ENCODE peak calls at places on chromosomes 7 and 10, in seven cellular contexts. T is fibroblast of pulmonary artery, I is fibroblast of the aortic adventitia, R is psoas muscle, G is kidney, S is AG04450, M is stomach. J is an unnamed sample.

GRCh38 chr7:132846086-132846485 is 235.8 kb downstream of the CHCHD3 start:
- DNase-seq in T (no peak), I (no peak), R (no peak), G (no peak), S (no peak), M (no peak), J (no peak)

GRCh38 chr10:97940534-97940933 is 89.9 kb downstream of the CRTAC1 start:
- DNase-seq in T (no peak), I (no peak), R (no peak), G (no peak), S (no peak), M (no peak), J (no peak)

GRCh38 chr10:62919776-62920175 is 103.6 kb upstream of the EGR2 start:
- DNase-seq in T (peak), I (peak), R (no peak), G (no peak), S (no peak), M (no peak), J (no peak)

GRCh38 chr7:7979556-7979955 is 11.0 kb downstream of the GLCCI1 start:
- DNase-seq in T (no peak), I (no peak), R (no peak), G (no peak), S (no peak), M (no peak), J (no peak)

GRCh38 chr7:91883676-91884362 is 3.3 kb upstream of the MTERF1 start:
- DNase-seq in T (no peak), I (peak), R (no peak), G (no peak), S (no peak), M (no peak), J (no peak)

GRCh38 chr10:130492266-130492934 is 356.2 kb downstream of the GLRX3 start:
- DNase-seq in T (no peak), I (no peak), R (no peak), G (no peak), S (no peak), M (no peak), J (no peak)

GRCh38 chr7:120190566-120190965 is 82.4 kb upstream of the KCND2 start:
- DNase-seq in T (no peak), I (no peak), R (no peak), G (no peak), S (no peak), M (no peak), J (no peak)

GRCh38 chr7:116528008-116528789 is 3.4 kb downstream of the CAV1 start:
- DNase-seq in T (peak), I (peak), R (peak), G (no peak), S (peak), M (no peak), J (peak)

GRCh38 chr7:111835066-111835465 is 272.8 kb upstream of the IMMP2L start:
- DNase-seq in T (peak), I (peak), R (no peak), G (no peak), S (peak), M (no peak), J (peak)

GRCh38 chr10:95266674-95267095 is 24.1 kb downstream of the PDLIM1 start:
- DNase-seq in T (peak), I (peak), R (no peak), G (no peak), S (no peak), M (no peak), J (peak)

GRCh38 chr7:30285531-30286284 is 1.3 kb downstream of the ZNRF2 start:
- DNase-seq in T (peak), I (peak), R (peak), G (peak), S (no peak), M (peak), J (peak)

GRCh38 chr10:63430091-63430998 is 35.4 kb downstream of the JMJD1C start:
- DNase-seq in T (peak), I (peak), R (no peak), G (no peak), S (no peak), M (no peak), J (peak)

GRCh38 chr7:110940756-110941155 is 150.2 kb upstream of the LRRN3 start:
- DNase-seq in T (no peak), I (no peak), R (no peak), G (no peak), S (no peak), M (no peak), J (no peak)

GRCh38 chr7:30390872-30391646 is 87.5 kb downstream of the NOD1 start:
- DNase-seq in T (no peak), I (no peak), R (no peak), G (no peak), S (no peak), M (no peak), J (no peak)

GRCh38 chr7:133428876-133429275 is 176.0 kb downstream of the EXOC4 start:
- DNase-seq in T (no peak), I (no peak), R (no peak), G (no peak), S (no peak), M (no peak), J (no peak)

GRCh38 chr10:61621538-61622150 is 41.1 kb upstream of the CABCOCO1 start:
- DNase-seq in T (peak), I (no peak), R (no peak), G (no peak), S (no peak), M (no peak), J (no peak)

GRCh38 chr10:128337860-128338378 is 211.7 kb upstream of the MKI67 start:
- DNase-seq in T (no peak), I (no peak), R (peak), G (no peak), S (no peak), M (no peak), J (no peak)

GRCh38 chr7:20393021-20394015 is 62.6 kb downstream of the ITGB8 start:
- DNase-seq in T (no peak), I (no peak), R (no peak), G (no peak), S (no peak), M (no peak), J (no peak)

GRCh38 chr7:69790915-69791473 is 192.7 kb downstream of the AUTS2 start:
- DNase-seq in T (no peak), I (no peak), R (no peak), G (no peak), S (no peak), M (no peak), J (no peak)

GRCh38 chr10:17765602-17766001 is 13.6 kb downstream of the TMEM236 start:
- DNase-seq in T (no peak), I (no peak), R (no peak), G (no peak), S (no peak), M (no peak), J (no peak)

GRCh38 chr7:130008941-130009847 is 42.0 kb downstream of the ZC3HC1 start:
- DNase-seq in T (peak), I (peak), R (peak), G (peak), S (no peak), M (peak), J (peak)

GRCh38 chr7:32846630-32847225 is 44.8 kb downstream of the KBTBD2 start:
- DNase-seq in T (peak), I (peak), R (peak), G (peak), S (peak), M (peak), J (peak)

GRCh38 chr7:27177795-27178320 is 3.7 kb upstream of the HOXA10 start:
- DNase-seq in T (no peak), I (no peak), R (no peak), G (no peak), S (no peak), M (no peak), J (no peak)

GRCh38 chr7:43058271-43059066 is 54.0 kb upstream of the HECW1 start:
- DNase-seq in T (no peak), I (no peak), R (no peak), G (no peak), S (no peak), M (no peak), J (no peak)

GRCh38 chr10:5089869-5090268 is 4.3 kb upstream of the AKR1C3 start:
- DNase-seq in T (peak), I (no peak), R (no peak), G (no peak), S (no peak), M (no peak), J (no peak)

GRCh38 chr7:77205706-77206105 is 6.1 kb upstream of the FGL2 start:
- DNase-seq in T (no peak), I (no peak), R (no peak), G (no peak), S (no peak), M (no peak), J (peak)

GRCh38 chr7:67018940-67019339 is 22.3 kb downstream of the TYW1 start:
- DNase-seq in T (no peak), I (no peak), R (no peak), G (no peak), S (no peak), M (no peak), J (no peak)

GRCh38 chr10:88987243-88987726 is 3.3 kb upstream of the FAS start:
- DNase-seq in T (no peak), I (no peak), R (no peak), G (no peak), S (no peak), M (no peak), J (peak)

GRCh38 chr7:51160990-51161615 is 155.5 kb downstream of the COBL start:
- DNase-seq in T (peak), I (peak), R (peak), G (no peak), S (peak), M (peak), J (peak)

GRCh38 chr7:137069249-137069963 is 201.0 kb downstream of the CHRM2 start:
- DNase-seq in T (no peak), I (no peak), R (no peak), G (no peak), S (no peak), M (no peak), J (no peak)

DNA sequence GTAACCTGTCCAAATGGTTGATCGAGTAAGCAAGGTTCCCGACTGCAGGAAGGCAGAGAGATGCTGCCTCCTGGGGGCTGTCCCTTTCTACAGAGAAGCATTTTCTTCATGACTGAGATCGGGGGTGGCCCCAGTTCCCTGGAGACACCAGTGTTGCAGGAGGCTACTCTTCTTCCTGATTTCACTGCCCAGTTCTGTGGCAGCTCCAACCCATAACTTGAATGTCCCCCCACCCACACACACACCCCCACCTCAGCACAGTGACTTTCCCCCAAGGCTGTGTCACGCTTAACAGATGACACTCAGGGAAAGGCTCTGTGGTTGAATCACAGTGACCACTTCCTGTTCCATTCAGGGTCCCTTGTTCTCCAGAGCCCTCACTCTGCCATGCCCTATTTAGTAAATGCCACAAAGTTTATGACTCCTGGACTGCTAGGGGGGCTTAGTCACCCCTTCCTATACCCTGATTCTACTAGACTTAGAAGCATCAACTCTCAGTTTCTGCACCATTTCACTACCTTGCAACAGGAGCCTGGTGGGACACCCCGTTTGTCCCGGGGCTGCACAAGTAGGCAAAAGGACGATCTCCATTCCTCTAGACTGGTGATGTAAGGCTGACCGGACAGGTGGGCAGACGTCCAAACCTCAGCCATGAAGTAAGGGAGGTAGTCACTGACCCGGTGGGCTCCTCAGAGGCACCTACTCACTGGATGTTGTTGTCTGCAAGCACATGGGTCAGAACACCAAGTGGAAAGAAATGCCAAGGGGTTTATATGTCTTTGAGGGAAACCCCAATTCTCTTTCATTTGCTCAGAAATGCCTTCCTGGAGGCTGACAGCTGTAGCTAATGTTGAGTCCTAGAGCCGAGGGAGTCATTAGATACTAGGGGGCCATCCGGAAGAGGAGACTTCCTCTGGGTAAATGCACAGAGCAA is 31.3 kb upstream of the SMC3 start:
- DNase-seq in T (peak), I (peak), R (no peak), G (no peak), S (peak), M (peak), J (peak)
- H3K4me3 ChIP-seq in T (no peak), I (no peak), R (no peak), G (no peak), S (no peak), M (no peak), J (no peak)

GRCh38 chr10:3719024-3719843 is 65.8 kb downstream of the KLF6 start:
- DNase-seq in T (no peak), I (no peak), R (no peak), G (peak), S (no peak), M (no peak), J (no peak)

GRCh38 chr10:3720228-3721019 is 64.6 kb downstream of the KLF6 start:
- DNase-seq in T (peak), I (peak), R (peak), G (no peak), S (peak), M (no peak), J (peak)

GRCh38 chr10:3727268-3727667 is 57.7 kb downstream of the KLF6 start:
- DNase-seq in T (no peak), I (no peak), R (no peak), G (no peak), S (no peak), M (no peak), J (no peak)

GRCh38 chr10:3728563-3728962 is 56.4 kb downstream of the KLF6 start:
- DNase-seq in T (no peak), I (no peak), R (no peak), G (no peak), S (no peak), M (no peak), J (no peak)

GRCh38 chr10:3723706-3724225 is 61.2 kb downstream of the KLF6 start:
- DNase-seq in T (no peak), I (peak), R (no peak), G (no peak), S (no peak), M (no peak), J (no peak)
- TF ChIP-seq CTCF in T (no peak), I (no peak), R (no peak), G (no peak), S (no peak), M (no peak), J (no peak)

DNA sequence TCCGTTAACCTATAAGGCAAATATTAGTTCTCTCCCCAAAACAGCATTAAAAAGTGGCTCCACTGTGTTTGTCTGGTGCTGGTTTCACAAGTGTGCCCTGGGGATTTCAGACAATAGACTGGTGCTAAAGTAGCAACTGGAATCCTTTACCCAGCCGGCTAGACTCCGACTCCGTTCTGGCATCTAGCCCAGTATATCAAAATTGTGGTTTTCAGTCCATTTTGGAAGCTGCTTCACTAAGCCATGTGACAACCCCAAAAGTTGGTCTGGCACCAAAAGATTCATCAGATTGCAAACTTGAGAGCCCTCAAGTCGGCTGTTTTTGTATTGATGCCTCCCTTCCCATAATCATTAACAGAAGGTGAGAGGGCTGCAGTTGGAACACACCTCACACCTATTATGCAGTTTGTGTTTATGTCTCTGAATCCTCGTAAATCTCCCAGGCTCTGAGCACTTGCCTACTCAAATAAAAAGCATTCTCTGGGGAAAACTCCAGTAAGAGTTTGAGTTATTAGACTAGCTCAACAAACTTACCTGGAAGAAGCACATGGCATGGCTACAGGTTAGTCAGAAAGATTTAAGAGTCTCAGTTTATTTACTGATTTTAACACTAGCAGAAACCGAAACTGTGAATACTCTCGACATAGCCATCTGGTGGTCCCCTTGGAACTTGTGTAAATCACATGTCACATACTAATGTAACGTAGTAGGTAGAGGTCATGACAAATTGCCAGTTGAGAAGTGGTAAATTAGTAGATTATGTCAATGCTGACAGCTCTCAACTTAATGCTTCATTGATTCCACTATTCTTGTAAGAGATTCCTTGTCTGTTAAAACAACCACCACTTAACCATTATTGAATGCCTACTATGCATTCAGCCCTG is 14.8 kb upstream of the WNT16 start:
- DNase-seq in T (peak), I (peak), R (no peak), G (no peak), S (no peak), M (no peak), J (peak)
- H3K4me3 ChIP-seq in T (no peak), I (no peak), R (no peak), G (no peak), S (no peak), M (no peak), J (no peak)

GRCh38 chr10:73168486-73168844 is 546 bp downstream of the FAM149B1 start:
- DNase-seq in T (peak), I (peak), R (no peak), G (no peak), S (no peak), M (no peak), J (no peak)
- TF ChIP-seq CTCF in T (no peak), I (no peak), R (no peak), G (no peak), S (no peak), M (no peak), J (no peak)

GRCh38 chr10:79424221-79425073 is 21.0 kb downstream of the ZCCHC24 start:
- DNase-seq in T (no peak), I (peak), R (peak), G (peak), S (no peak), M (peak), J (peak)

GRCh38 chr10:79425074-79425532 is 20.3 kb downstream of the ZCCHC24 start:
- DNase-seq in T (no peak), I (no peak), R (no peak), G (peak), S (no peak), M (no peak), J (no peak)

GRCh38 chr10:79420974-79421688 is 24.3 kb downstream of the ZCCHC24 start:
- DNase-seq in T (no peak), I (no peak), R (no peak), G (peak), S (no peak), M (no peak), J (peak)

GRCh38 chr10:79418886-79419595 is 26.4 kb downstream of the ZCCHC24 start:
- DNase-seq in T (no peak), I (no peak), R (no peak), G (peak), S (no peak), M (no peak), J (no peak)

DNA sequence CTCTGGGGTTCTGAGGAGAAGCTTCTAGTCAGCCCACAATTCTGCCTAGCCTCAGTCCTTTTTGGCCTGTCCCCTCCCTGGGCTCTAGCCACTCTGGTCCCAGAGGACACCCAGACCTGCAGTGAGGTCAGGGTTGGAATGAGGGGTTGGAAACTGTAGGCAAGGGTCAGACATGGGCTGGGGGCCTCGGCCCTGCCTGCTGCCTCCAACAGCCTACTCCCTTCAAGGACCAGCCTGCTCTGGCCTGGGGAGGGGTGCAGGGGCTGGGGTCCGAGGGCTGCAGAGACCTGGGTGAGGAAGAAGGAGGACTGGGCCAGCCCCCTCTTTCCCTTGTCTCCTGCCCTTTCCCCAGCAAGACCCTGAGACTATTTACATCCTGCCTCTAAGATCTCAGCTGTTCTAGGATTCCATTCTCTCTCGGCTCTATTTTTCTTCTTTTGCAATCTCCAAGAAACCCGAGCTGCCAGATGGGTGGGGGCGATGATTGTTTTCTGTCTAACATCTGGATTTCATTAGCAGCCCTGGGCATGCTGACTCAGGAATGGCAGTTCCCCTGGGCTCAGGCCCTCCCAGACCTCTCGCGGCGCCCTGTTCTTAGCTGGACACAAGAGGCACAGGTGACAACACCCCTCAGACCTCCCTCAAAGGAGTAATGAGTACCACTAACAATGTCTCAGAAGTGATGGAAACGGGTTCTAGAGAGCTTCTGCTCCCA is 23.1 kb downstream of the ZCCHC24 start:
- DNase-seq in T (peak), I (peak), R (peak), G (peak), S (peak), M (no peak), J (peak)
- H3K4me3 ChIP-seq in T (no peak), I (no peak), R (no peak), G (no peak), S (peak), M (no peak), J (no peak)

GRCh38 chr7:47148541-47149207 is 433.2 kb downstream of the TNS3 start:
- DNase-seq in T (no peak), I (peak), R (no peak), G (no peak), S (no peak), M (no peak), J (peak)
- TF ChIP-seq CTCF in T (no peak), I (no peak), R (no peak), G (no peak), S (no peak), M (no peak), J (no peak)

J was measured in foreskin fibroblast.